ENCODE peak calls at places on chromosome 18, in nine cellular contexts. R, M, X, V, S, P, Z, E and I are unnamed samples.

GRCh38 chr18:73509460-73509859 is 638.2 kb downstream of the FBXO15 start:
- DNase-seq in S (no peak), Z (no peak), P (peak), M (no peak), V (peak), R (no peak), E (no peak), X (no peak), I (no peak)

GRCh38 chr18:75100832-75101630 is 107.9 kb downstream of the PTGR3 start:
- DNase-seq in S (no peak), Z (no peak), P (no peak), X (no peak), R (no peak), E (no peak), M (peak), V (no peak), I (no peak)

GRCh38 chr18:2526320-2526719 is 45.0 kb downstream of the METTL4 start:
- DNase-seq in M (no peak), S (peak), Z (no peak), X (no peak), E (no peak), V (no peak), P (no peak), R (no peak), I (no peak)

GRCh38 chr18:59697236-59697932 is at the start of gene CCBE1:
- DNase-seq in M (peak), E (peak), S (peak), X (no peak), V (no peak), P (peak), Z (peak), R (peak), I (no peak)

GRCh38 chr18:7317804-7318231 is 86.9 kb downstream of the LRRC30 start:
- DNase-seq in S (no peak), M (no peak), V (no peak), P (peak), Z (no peak), X (no peak), E (no peak), R (peak), I (no peak)

GRCh38 chr18:58556333-58557012 is 72.4 kb downstream of the ALPK2 start:
- DNase-seq in Z (no peak), X (no peak), P (no peak), M (no peak), S (no peak), V (no peak), E (no peak), R (no peak), I (no peak)

GRCh38 chr18:70998490-70998889 is 709.6 kb downstream of the SOCS6 start:
- DNase-seq in S (peak), E (no peak), R (no peak), M (no peak), Z (peak), X (no peak), V (no peak), P (no peak), I (no peak)

GRCh38 chr18:49059028-49059670 is 108.4 kb upstream of the SMAD7 start:
- DNase-seq in Z (peak), S (no peak), M (no peak), E (peak), R (no peak), P (peak), X (no peak), V (no peak), I (no peak)

GRCh38 chr18:62643181-62643580 is 72.2 kb upstream of the PHLPP1 start:
- DNase-seq in Z (no peak), S (no peak), P (no peak), M (no peak), R (no peak), X (no peak), E (no peak), V (no peak), I (no peak)

GRCh38 chr18:39913790-39914366 is 2041.2 kb upstream of the PIK3C3 start:
- DNase-seq in P (no peak), V (no peak), X (no peak), E (no peak), M (no peak), Z (no peak), R (no peak), S (no peak), I (no peak)

GRCh38 chr18:11040823-11041712 is 108.3 kb downstream of the PIEZO2 start:
- DNase-seq in P (peak), V (no peak), E (peak), Z (peak), M (no peak), R (no peak), S (peak), X (no peak), I (no peak)